ENCODE peak calls at places on chromosomes 6 and 20, in nine cellular contexts. One of them, this sample, is unnamed.

GRCh38 chr20:57573893-57574292 is 13.0 kb downstream of the PCK1 start:
- DNase-seq in ascending aorta: no peak
- DNase-seq in lung: no peak
- DNase-seq in fibroblast of lung: no peak
- DNase-seq in CD8-positive, alpha-beta T cell: no peak
- DNase-seq in endothelial cell: no peak
- DNase-seq in SK-N-SH: no peak
- DNase-seq in upper lobe of right lung: no peak
- DNase-seq in AG09319: no peak
- DNase-seq in this sample: no peak

GRCh38 chr6:35258858-35259193 is 709 bp upstream of the ZNF76 start:
- DNase-seq in ascending aorta: no peak
- DNase-seq in lung: no peak
- DNase-seq in fibroblast of lung: peak
- DNase-seq in CD8-positive, alpha-beta T cell: no peak
- DNase-seq in endothelial cell: peak
- DNase-seq in SK-N-SH: peak
- DNase-seq in upper lobe of right lung: no peak
- DNase-seq in AG09319: no peak
- DNase-seq in this sample: peak

GRCh38 chr20:51541189-51542032 is 1.1 kb downstream of the NFATC2 start:
- DNase-seq in ascending aorta: peak
- DNase-seq in lung: peak
- DNase-seq in fibroblast of lung: peak
- DNase-seq in CD8-positive, alpha-beta T cell: peak
- DNase-seq in endothelial cell: peak
- DNase-seq in SK-N-SH: no peak
- DNase-seq in upper lobe of right lung: peak
- DNase-seq in AG09319: peak
- DNase-seq in this sample: no peak

GRCh38 chr6:105302617-105303128 is 100.2 kb downstream of the PREP start:
- DNase-seq in ascending aorta: no peak
- DNase-seq in lung: no peak
- DNase-seq in fibroblast of lung: no peak
- DNase-seq in CD8-positive, alpha-beta T cell: no peak
- DNase-seq in endothelial cell: no peak
- DNase-seq in SK-N-SH: no peak
- DNase-seq in upper lobe of right lung: no peak
- DNase-seq in AG09319: no peak
- DNase-seq in this sample: no peak

GRCh38 chr6:112029045-112029822 is 24.7 kb upstream of the CCN6 start:
- DNase-seq in ascending aorta: no peak
- DNase-seq in lung: peak
- DNase-seq in fibroblast of lung: peak
- DNase-seq in CD8-positive, alpha-beta T cell: peak
- DNase-seq in endothelial cell: peak
- DNase-seq in SK-N-SH: peak
- DNase-seq in upper lobe of right lung: peak
- DNase-seq in AG09319: no peak
- DNase-seq in this sample: peak

GRCh38 chr6:169046483-169047192 is 207.0 kb downstream of the THBS2 start:
- DNase-seq in ascending aorta: peak
- DNase-seq in lung: no peak
- DNase-seq in fibroblast of lung: peak
- DNase-seq in CD8-positive, alpha-beta T cell: no peak
- DNase-seq in endothelial cell: no peak
- DNase-seq in SK-N-SH: no peak
- DNase-seq in upper lobe of right lung: peak
- DNase-seq in AG09319: no peak
- DNase-seq in this sample: no peak

GRCh38 chr6:35014786-35015185 is 125.7 kb downstream of the ANKS1A start:
- DNase-seq in ascending aorta: no peak
- DNase-seq in lung: no peak
- DNase-seq in fibroblast of lung: peak
- DNase-seq in CD8-positive, alpha-beta T cell: no peak
- DNase-seq in endothelial cell: no peak
- DNase-seq in SK-N-SH: no peak
- DNase-seq in upper lobe of right lung: no peak
- DNase-seq in AG09319: no peak
- DNase-seq in this sample: no peak

GRCh38 chr6:139990865-139991264 is 616.4 kb upstream of the CITED2 start:
- DNase-seq in ascending aorta: no peak
- DNase-seq in lung: no peak
- DNase-seq in fibroblast of lung: peak
- DNase-seq in CD8-positive, alpha-beta T cell: no peak
- DNase-seq in endothelial cell: no peak
- DNase-seq in SK-N-SH: no peak
- DNase-seq in upper lobe of right lung: no peak
- DNase-seq in AG09319: no peak
- DNase-seq in this sample: no peak

GRCh38 chr6:27188885-27189418 is 58.5 kb upstream of the PRSS16 start:
- DNase-seq in ascending aorta: no peak
- DNase-seq in lung: peak
- DNase-seq in fibroblast of lung: peak
- DNase-seq in CD8-positive, alpha-beta T cell: no peak
- DNase-seq in endothelial cell: peak
- DNase-seq in SK-N-SH: peak
- DNase-seq in upper lobe of right lung: no peak
- DNase-seq in AG09319: peak
- DNase-seq in this sample: peak

GRCh38 chr6:158837684-158838625 is 18.8 kb upstream of the EZR start:
- DNase-seq in ascending aorta: no peak
- DNase-seq in lung: no peak
- DNase-seq in fibroblast of lung: peak
- DNase-seq in CD8-positive, alpha-beta T cell: no peak
- DNase-seq in endothelial cell: no peak
- DNase-seq in SK-N-SH: peak
- DNase-seq in upper lobe of right lung: no peak
- DNase-seq in AG09319: no peak
- DNase-seq in this sample: no peak

GRCh38 chr20:17688965-17689364 is 6.9 kb upstream of the RRBP1 start:
- DNase-seq in ascending aorta: no peak
- DNase-seq in lung: no peak
- DNase-seq in fibroblast of lung: peak
- DNase-seq in CD8-positive, alpha-beta T cell: no peak
- DNase-seq in endothelial cell: no peak
- DNase-seq in SK-N-SH: no peak
- DNase-seq in upper lobe of right lung: no peak
- DNase-seq in AG09319: no peak
- DNase-seq in this sample: no peak

GRCh38 chr6:52576392-52577021 is 353 bp downstream of the TRAM2 start:
- DNase-seq in ascending aorta: no peak
- DNase-seq in lung: peak
- DNase-seq in fibroblast of lung: peak
- DNase-seq in CD8-positive, alpha-beta T cell: peak
- DNase-seq in endothelial cell: peak
- DNase-seq in SK-N-SH: peak
- DNase-seq in upper lobe of right lung: peak
- DNase-seq in AG09319: no peak
- DNase-seq in this sample: peak
- TF ChIP-seq CTCF in ascending aorta: peak
- TF ChIP-seq CTCF in lung: peak
- TF ChIP-seq CTCF in fibroblast of lung: peak
- TF ChIP-seq CTCF in CD8-positive, alpha-beta T cell: peak
- TF ChIP-seq CTCF in endothelial cell: peak
- TF ChIP-seq CTCF in SK-N-SH: peak
- TF ChIP-seq CTCF in upper lobe of right lung: peak
- TF ChIP-seq CTCF in AG09319: peak
- TF ChIP-seq CTCF in this sample: peak

GRCh38 chr20:59770851-59771250 is 162.6 kb downstream of the SYCP2 start:
- DNase-seq in ascending aorta: no peak
- DNase-seq in lung: no peak
- DNase-seq in fibroblast of lung: no peak
- DNase-seq in CD8-positive, alpha-beta T cell: no peak
- DNase-seq in endothelial cell: no peak
- DNase-seq in SK-N-SH: no peak
- DNase-seq in upper lobe of right lung: no peak
- DNase-seq in AG09319: no peak
- DNase-seq in this sample: no peak

GRCh38 chr20:59772373-59772705 is 161.1 kb downstream of the SYCP2 start:
- DNase-seq in ascending aorta: no peak
- DNase-seq in lung: no peak
- DNase-seq in fibroblast of lung: no peak
- DNase-seq in CD8-positive, alpha-beta T cell: no peak
- DNase-seq in endothelial cell: no peak
- DNase-seq in SK-N-SH: no peak
- DNase-seq in upper lobe of right lung: no peak
- DNase-seq in AG09319: no peak
- DNase-seq in this sample: no peak

GRCh38 chr20:59767656-59768055 is 163.3 kb downstream of the PHACTR3 start:
- DNase-seq in ascending aorta: no peak
- DNase-seq in lung: no peak
- DNase-seq in fibroblast of lung: no peak
- DNase-seq in CD8-positive, alpha-beta T cell: no peak
- DNase-seq in endothelial cell: no peak
- DNase-seq in SK-N-SH: no peak
- DNase-seq in upper lobe of right lung: no peak
- DNase-seq in AG09319: no peak
- DNase-seq in this sample: no peak

GRCh38 chr20:59771506-59772372 is 161.7 kb downstream of the SYCP2 start:
- DNase-seq in ascending aorta: no peak
- DNase-seq in lung: no peak
- DNase-seq in fibroblast of lung: no peak
- DNase-seq in CD8-positive, alpha-beta T cell: no peak
- DNase-seq in endothelial cell: no peak
- DNase-seq in SK-N-SH: no peak
- DNase-seq in upper lobe of right lung: no peak
- DNase-seq in AG09319: no peak
- DNase-seq in this sample: no peak

GRCh38 chr20:59770270-59770669 is 163.2 kb downstream of the SYCP2 start:
- DNase-seq in ascending aorta: no peak
- DNase-seq in lung: no peak
- DNase-seq in fibroblast of lung: no peak
- DNase-seq in CD8-positive, alpha-beta T cell: no peak
- DNase-seq in endothelial cell: no peak
- DNase-seq in SK-N-SH: no peak
- DNase-seq in upper lobe of right lung: no peak
- DNase-seq in AG09319: no peak
- DNase-seq in this sample: no peak
- TF ChIP-seq CTCF in ascending aorta: no peak
- TF ChIP-seq CTCF in lung: no peak
- TF ChIP-seq CTCF in fibroblast of lung: no peak
- TF ChIP-seq CTCF in CD8-positive, alpha-beta T cell: no peak
- TF ChIP-seq CTCF in endothelial cell: peak
- TF ChIP-seq CTCF in SK-N-SH: no peak
- TF ChIP-seq CTCF in upper lobe of right lung: no peak
- TF ChIP-seq CTCF in AG09319: no peak
- TF ChIP-seq CTCF in this sample: peak

GRCh38 chr6:10406556-10406955 is 8.3 kb downstream of the TFAP2A start:
- DNase-seq in ascending aorta: no peak
- DNase-seq in lung: no peak
- DNase-seq in fibroblast of lung: no peak
- DNase-seq in CD8-positive, alpha-beta T cell: no peak
- DNase-seq in endothelial cell: no peak
- DNase-seq in SK-N-SH: no peak
- DNase-seq in upper lobe of right lung: no peak
- DNase-seq in AG09319: no peak
- DNase-seq in this sample: no peak

GRCh38 chr6:10402648-10403311 is 12.1 kb downstream of the TFAP2A start:
- DNase-seq in ascending aorta: no peak
- DNase-seq in lung: no peak
- DNase-seq in fibroblast of lung: no peak
- DNase-seq in CD8-positive, alpha-beta T cell: no peak
- DNase-seq in endothelial cell: no peak
- DNase-seq in SK-N-SH: no peak
- DNase-seq in upper lobe of right lung: no peak
- DNase-seq in AG09319: no peak
- DNase-seq in this sample: no peak

GRCh38 chr6:10403385-10404106 is 11.3 kb downstream of the TFAP2A start:
- DNase-seq in ascending aorta: no peak
- DNase-seq in lung: no peak
- DNase-seq in fibroblast of lung: peak
- DNase-seq in CD8-positive, alpha-beta T cell: no peak
- DNase-seq in endothelial cell: no peak
- DNase-seq in SK-N-SH: no peak
- DNase-seq in upper lobe of right lung: no peak
- DNase-seq in AG09319: peak
- DNase-seq in this sample: no peak

GRCh38 chr6:10404799-10405524 is 9.9 kb downstream of the TFAP2A start:
- DNase-seq in ascending aorta: no peak
- DNase-seq in lung: no peak
- DNase-seq in fibroblast of lung: no peak
- DNase-seq in CD8-positive, alpha-beta T cell: no peak
- DNase-seq in endothelial cell: no peak
- DNase-seq in SK-N-SH: no peak
- DNase-seq in upper lobe of right lung: peak
- DNase-seq in AG09319: no peak
- DNase-seq in this sample: no peak

DNA sequence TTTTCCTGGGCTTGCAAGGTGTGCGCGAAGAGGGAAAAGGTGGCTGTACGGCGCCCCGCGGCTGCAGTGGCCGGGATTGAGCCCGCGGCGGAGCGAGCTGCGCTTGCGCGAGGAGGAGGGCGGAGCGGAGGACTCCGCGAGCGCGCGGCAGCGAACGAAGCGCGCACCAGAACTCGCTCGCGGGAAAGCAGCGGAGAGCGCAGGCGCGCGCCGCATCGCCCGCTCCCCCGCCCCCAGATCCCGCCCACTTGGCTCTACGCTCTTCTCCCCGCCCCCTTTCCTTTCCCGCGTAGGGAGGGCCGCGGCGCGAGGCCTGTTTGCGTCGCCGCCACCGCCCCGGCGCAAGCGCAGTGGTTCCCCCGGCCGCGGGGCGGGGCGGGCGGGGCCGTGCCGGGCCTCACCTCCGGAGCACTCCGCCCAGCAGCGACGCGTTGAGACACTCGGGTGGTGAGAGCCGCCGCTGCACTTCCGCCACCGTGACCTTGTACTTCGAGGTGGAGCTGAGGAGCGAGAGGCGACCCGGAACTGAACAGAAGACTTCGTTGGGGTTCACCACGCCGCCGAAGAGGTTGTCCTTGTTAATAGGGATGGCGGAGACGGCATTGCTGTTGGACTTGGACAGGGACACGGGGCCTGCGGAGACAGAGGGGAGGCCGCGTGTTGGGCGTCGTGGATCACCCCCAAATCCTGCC is 10.6 kb downstream of the TFAP2A start:
- DNase-seq in ascending aorta: no peak
- DNase-seq in lung: peak
- DNase-seq in fibroblast of lung: peak
- DNase-seq in CD8-positive, alpha-beta T cell: peak
- DNase-seq in endothelial cell: peak
- DNase-seq in SK-N-SH: peak
- DNase-seq in upper lobe of right lung: peak
- DNase-seq in AG09319: peak
- DNase-seq in this sample: peak
- TF ChIP-seq CTCF in ascending aorta: no peak
- TF ChIP-seq CTCF in lung: no peak
- TF ChIP-seq CTCF in fibroblast of lung: peak
- TF ChIP-seq CTCF in CD8-positive, alpha-beta T cell: no peak
- TF ChIP-seq CTCF in endothelial cell: no peak
- TF ChIP-seq CTCF in SK-N-SH: no peak
- TF ChIP-seq CTCF in upper lobe of right lung: peak
- TF ChIP-seq CTCF in AG09319: peak
- TF ChIP-seq CTCF in this sample: peak

DNA sequence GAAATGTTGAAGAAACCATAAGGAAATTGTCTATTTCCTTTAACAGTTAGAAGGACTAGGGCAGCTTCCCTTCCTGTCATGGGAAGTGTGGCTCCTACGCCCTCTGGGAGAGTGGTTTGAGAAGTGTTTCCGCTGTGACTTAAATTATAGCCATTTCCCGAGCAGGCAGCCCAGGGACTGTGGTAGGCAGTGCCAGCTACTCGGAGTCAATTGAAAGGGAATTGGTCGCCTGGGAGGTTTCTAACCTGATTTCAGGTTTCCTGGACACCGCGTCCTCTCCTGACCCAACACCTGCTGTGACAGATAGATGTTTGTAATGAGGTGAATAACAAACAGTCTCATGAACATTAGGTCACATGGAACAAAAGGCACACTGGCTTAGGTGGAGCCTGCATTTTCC is 256.1 kb upstream of the PLCB4 start:
- DNase-seq in ascending aorta: no peak
- DNase-seq in lung: no peak
- DNase-seq in fibroblast of lung: no peak
- DNase-seq in CD8-positive, alpha-beta T cell: no peak
- DNase-seq in endothelial cell: peak
- DNase-seq in SK-N-SH: no peak
- DNase-seq in upper lobe of right lung: no peak
- DNase-seq in AG09319: no peak
- DNase-seq in this sample: no peak
- TF ChIP-seq CTCF in ascending aorta: no peak
- TF ChIP-seq CTCF in lung: no peak
- TF ChIP-seq CTCF in fibroblast of lung: no peak
- TF ChIP-seq CTCF in CD8-positive, alpha-beta T cell: no peak
- TF ChIP-seq CTCF in endothelial cell: no peak
- TF ChIP-seq CTCF in SK-N-SH: no peak
- TF ChIP-seq CTCF in upper lobe of right lung: no peak
- TF ChIP-seq CTCF in AG09319: no peak
- TF ChIP-seq CTCF in this sample: no peak

This sample was measured in neural crest cell.